ENCODE peak calls at places on chromosomes 6 and 20, in five cellular contexts. P, G, Q, K and R are unnamed samples.

GRCh38 chr6:132813173-132813856 is 1.1 kb upstream of the RPS12 start:
- DNase-seq in Q (peak), G (peak), P (peak), K (no peak), R (peak)

GRCh38 chr6:162260024-162260423 is 467.5 kb downstream of the PRKN start:
- DNase-seq in Q (no peak), K (no peak), P (no peak), G (no peak), R (no peak)

GRCh38 chr6:110389689-110390382 is 25.5 kb downstream of the DDO start:
- DNase-seq in G (no peak), Q (no peak), P (no peak), K (no peak), R (no peak)

GRCh38 chr6:12408752-12409151 is 118.6 kb downstream of the EDN1 start:
- DNase-seq in K (no peak), G (no peak), Q (no peak), P (no peak), R (no peak)

GRCh38 chr6:15493437-15494168 is 169.2 kb downstream of the DTNBP1 start:
- DNase-seq in Q (no peak), G (peak), K (no peak), P (peak), R (no peak)

GRCh38 chr6:133399426-133399825 is 158.3 kb downstream of the EYA4 start:
- DNase-seq in K (no peak), G (no peak), Q (no peak), P (no peak), R (no peak)

GRCh38 chr6:148800535-148800934 is 53.7 kb downstream of the UST start:
- DNase-seq in Q (no peak), G (no peak), K (no peak), P (no peak), R (no peak)

GRCh38 chr6:125363360-125364121 is 61.8 kb upstream of the HDDC2 start:
- DNase-seq in G (peak), P (no peak), Q (peak), K (no peak), R (peak)

GRCh38 chr20:2619961-2620595 is 32.4 kb upstream of the NOP56 start:
- DNase-seq in G (no peak), K (no peak), Q (no peak), P (peak), R (no peak)

GRCh38 chr20:53829706-53830521 is 236.3 kb upstream of the ZNF217 start:
- DNase-seq in K (no peak), G (no peak), P (peak), Q (no peak), R (peak)

GRCh38 chr20:2626853-2627541 is 25.4 kb upstream of the NOP56 start:
- DNase-seq in K (no peak), G (no peak), Q (no peak), P (peak), R (peak)

GRCh38 chr6:122712093-122712863 is 67.2 kb upstream of the FABP7 start:
- DNase-seq in P (no peak), K (no peak), Q (no peak), G (no peak), R (peak)

GRCh38 chr6:120407696-120408095 is 926.6 kb downstream of the TBC1D32 start:
- DNase-seq in G (no peak), K (no peak), Q (no peak), P (no peak), R (no peak)

GRCh38 chr6:15511248-15512125 is 151.3 kb downstream of the DTNBP1 start:
- DNase-seq in G (no peak), K (no peak), P (no peak), Q (peak), R (no peak)

GRCh38 chr20:20513720-20514119 is 145.8 kb downstream of the INSM1 start:
- DNase-seq in Q (no peak), K (no peak), P (no peak), G (no peak), R (no peak)

GRCh38 chr6:31128093-31128676 is 7.9 kb upstream of the CDSN start:
- DNase-seq in Q (peak), G (peak), P (no peak), K (peak), R (peak)

GRCh38 chr20:32685541-32686529 is 12.1 kb upstream of the C20orf203 start:
- DNase-seq in K (no peak), G (peak), P (peak), Q (peak), R (peak)

GRCh38 chr6:50850860-50851259 is 32.2 kb downstream of the TFAP2B start:
- DNase-seq in G (peak), P (no peak), K (no peak), Q (no peak), R (no peak)

GRCh38 chr6:149862901-149863595 is 1.1 kb downstream of the LRP11 start:
- DNase-seq in G (peak), P (peak), K (no peak), Q (peak), R (peak)

GRCh38 chr6:149863846-149864577 is at the start of gene LRP11:
- DNase-seq in Q (peak), K (peak), G (peak), P (peak), R (peak)

GRCh38 chr6:149861603-149862423 is 2.3 kb downstream of the LRP11 start:
- DNase-seq in G (no peak), Q (no peak), P (no peak), K (no peak), R (no peak)

GRCh38 chr6:149863596-149863845 is 638 bp downstream of the LRP11 start:
- DNase-seq in P (no peak), G (no peak), K (no peak), Q (no peak), R (no peak)

GRCh38 chr6:149864578-149865535 is 698 bp upstream of the LRP11 start:
- DNase-seq in Q (no peak), P (peak), K (no peak), G (peak), R (peak)
- TF ChIP-seq CTCF in Q (peak), P (peak), K (peak), G (peak), R (peak)

GRCh38 chr20:19212524-19213502 is at the start of gene SLC24A3:
- DNase-seq in K (no peak), G (peak), P (no peak), Q (peak), R (peak)
- H3K4me3 ChIP-seq in K (no peak), G (peak), P (peak), Q (peak), R (peak)

GRCh38 chr6:36387440-36388303 is at the start of gene ETV7:
- DNase-seq in P (no peak), G (peak), K (no peak), Q (no peak), R (no peak)

GRCh38 chr6:36386495-36387439 is 702 bp downstream of the ETV7 start:
- DNase-seq in Q (no peak), G (peak), K (no peak), P (peak), R (peak)

GRCh38 chr6:36389353-36389752 is 1.9 kb upstream of the ETV7 start:
- DNase-seq in P (no peak), G (no peak), Q (no peak), K (no peak), R (no peak)

DNA sequence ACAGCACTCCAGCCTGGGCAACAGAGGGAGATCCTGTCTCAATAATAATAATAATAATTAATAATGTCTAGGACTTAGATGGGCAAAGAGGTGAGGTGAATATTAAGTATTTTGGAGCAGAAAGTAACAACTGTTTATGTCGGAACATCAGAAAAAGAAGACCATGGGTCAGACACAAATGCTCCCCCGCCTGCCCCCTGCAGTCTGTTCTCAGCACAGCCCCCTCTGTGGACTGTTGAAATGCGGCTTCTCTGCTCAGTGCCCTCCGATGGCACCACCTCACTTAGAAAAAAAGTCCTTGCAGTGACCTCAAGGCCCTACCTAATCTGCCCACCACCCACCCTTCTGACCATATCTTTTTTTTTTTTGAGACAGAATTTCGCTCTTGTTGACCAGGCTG is 5.2 kb upstream of the ETV7 start:
- DNase-seq in Q (no peak), G (no peak), K (no peak), P (no peak), R (no peak)
- TF ChIP-seq CTCF in Q (no peak), G (peak), K (no peak), P (no peak), R (no peak)

DNA sequence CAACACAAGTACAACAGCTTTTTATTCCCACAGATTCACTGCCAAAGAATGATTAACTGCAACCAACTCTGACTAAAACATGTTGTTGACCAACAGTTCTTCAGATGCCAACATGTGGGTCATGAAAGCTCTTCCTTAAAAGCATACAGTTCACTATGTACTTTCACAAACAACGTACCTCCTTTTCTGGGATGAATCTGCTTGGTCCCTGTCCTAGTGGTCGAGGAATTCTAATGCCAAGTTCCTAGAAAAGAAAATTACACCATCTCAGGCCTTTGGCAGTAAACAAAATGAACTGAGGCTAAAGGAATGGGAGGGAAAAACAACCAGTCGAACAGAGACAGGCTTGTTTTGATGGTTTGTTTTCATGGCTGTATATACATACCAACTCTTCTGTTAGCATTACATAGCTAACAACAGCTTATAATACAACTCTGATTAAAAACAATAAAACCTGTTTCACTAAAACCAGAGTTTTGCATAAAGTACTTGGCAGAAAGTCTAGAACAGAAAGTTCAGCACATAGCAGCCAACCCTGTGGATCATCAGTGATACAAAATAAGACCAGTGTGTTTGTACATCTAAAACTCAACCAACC is 92.4 kb downstream of the SESN1 start:
- DNase-seq in Q (no peak), G (no peak), P (peak), K (no peak), R (no peak)
- H3K4me3 ChIP-seq in Q (peak), G (no peak), P (no peak), K (no peak), R (no peak)

GRCh38 chr6:43669050-43669921 is 18.3 kb downstream of the MRPS18A start:
- DNase-seq in G (peak), P (peak), K (no peak), Q (peak), R (peak)

GRCh38 chr6:43669922-43670622 is 17.5 kb downstream of the MRPS18A start:
- DNase-seq in G (no peak), Q (no peak), P (no peak), K (no peak), R (no peak)

GRCh38 chr6:43666181-43666920 is 21.2 kb downstream of the MRPS18A start:
- DNase-seq in G (peak), Q (no peak), K (no peak), P (no peak), R (no peak)

GRCh38 chr6:43667245-43668150 is 20.1 kb downstream of the MRPS18A start:
- DNase-seq in P (peak), G (peak), K (peak), Q (peak), R (peak)

DNA sequence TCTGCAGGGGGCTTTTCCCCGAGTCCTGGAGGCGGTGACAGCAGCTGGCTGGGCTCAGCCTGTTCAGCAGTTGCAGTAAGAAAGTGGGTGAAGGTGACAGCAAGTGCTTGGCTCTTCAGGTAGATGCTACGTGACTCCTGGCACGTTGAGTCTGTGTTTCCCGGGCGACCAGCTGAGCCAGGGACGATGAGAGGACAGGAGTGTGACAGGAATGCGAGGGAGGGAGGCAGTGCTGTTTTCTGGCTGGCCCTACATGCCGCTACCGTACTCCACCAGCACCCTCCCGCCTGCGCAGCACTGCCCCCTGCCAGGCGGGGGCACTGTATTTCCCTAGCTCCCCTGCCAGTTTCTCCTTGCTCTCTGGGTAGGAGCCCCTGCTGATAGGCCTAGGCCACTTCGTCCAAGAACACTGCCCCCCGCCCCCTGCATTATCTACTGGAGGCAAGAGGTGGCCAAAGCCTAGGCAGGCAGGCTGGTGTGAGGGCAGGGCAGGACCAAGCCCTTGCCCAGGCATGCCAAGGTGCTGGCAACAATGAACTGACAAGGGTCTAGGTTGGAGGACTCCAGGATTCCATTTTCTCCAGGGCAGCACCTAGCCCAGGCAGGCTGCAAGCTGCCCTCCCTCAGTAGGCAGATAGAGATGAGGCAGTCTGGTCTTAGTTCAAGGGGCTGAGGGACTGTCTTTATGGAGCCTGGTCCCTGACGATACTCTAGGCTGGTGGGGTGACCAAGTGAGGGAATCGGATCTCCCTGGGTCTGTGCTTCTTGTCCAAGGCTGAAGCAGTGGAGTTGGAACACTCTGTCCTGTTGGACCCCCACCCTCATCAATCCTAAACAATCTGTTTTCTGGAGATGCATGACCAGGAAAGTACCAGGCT is 19.2 kb downstream of the MRPS18A start:
- DNase-seq in G (peak), K (peak), Q (peak), P (peak), R (peak)
- TF ChIP-seq CTCF in G (peak), K (no peak), Q (peak), P (peak), R (peak)

GRCh38 chr6:111441678-111442243 is 41.3 kb downstream of the REV3L start:
- DNase-seq in K (no peak), Q (no peak), P (no peak), G (no peak), R (no peak)

GRCh38 chr6:111439169-111439568 is 43.8 kb downstream of the REV3L start:
- DNase-seq in P (no peak), K (no peak), Q (no peak), G (no peak), R (no peak)

DNA sequence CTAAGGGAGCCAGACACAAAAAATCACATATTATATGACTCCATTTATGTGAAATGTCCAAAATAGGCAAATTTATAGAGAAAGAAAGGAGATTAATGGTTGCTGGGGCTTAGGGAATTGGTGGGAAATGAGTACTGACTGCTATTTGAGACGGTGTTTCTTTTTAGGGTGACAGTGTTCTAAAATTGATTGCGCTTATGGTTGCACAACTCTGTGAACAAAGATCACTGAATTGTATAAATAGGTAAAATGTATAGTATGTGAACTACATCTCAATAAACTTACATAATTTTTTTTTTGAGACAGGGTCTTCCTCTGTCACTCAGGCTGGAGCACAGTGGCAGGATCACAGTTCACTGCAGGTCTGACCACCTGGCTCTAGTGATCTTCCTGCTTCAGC is 45.4 kb downstream of the REV3L start:
- DNase-seq in Q (no peak), P (no peak), K (no peak), G (no peak), R (no peak)
- H3K4me3 ChIP-seq in Q (no peak), P (no peak), K (no peak), G (no peak), R (no peak)

DNA sequence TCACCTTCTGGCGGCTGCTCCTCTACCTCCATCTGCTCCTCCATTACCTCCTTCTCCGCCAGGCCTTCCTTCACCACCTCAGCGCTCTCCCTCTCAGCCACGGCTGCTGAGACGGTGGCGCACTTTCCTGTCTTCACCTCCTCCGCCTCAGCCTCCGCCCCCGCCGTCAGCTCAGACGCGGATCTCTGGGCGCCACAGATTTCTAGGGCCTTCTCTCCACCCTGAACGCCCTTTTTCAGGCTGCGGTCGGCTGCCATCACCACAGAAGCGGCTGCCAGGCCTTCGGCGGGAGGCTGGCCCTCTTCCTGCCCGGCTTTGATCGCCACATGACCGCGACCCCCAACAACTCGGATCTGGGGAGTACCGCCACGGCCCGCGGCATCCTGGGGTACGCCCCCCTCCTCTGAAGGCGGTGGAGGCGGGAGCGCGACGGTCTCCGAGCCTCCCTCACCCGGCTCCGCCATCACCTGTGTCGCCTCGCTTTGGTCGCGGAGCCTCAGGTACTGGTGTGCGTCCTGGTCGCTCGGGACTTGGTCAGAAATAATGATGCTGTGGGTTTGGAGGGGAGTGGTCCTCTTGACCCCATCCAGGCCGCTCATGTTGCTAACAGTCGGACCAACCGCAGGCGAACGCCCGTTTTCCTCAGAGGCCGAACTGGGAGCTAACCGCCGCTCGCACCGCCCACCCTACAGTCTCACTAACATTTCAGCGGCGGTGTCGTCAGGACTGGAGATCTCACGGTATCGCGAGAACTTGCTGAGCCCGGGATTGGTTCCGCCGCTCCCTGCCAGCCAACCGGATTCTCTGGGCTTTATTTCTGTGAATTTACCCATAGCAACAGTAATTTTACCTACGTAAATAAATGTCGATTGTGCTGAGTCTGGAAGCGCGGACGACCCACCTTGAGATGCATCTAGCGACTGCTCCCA is at the start of gene TSPYL1:
- DNase-seq in Q (peak), K (peak), G (peak), P (peak), R (peak)
- TF ChIP-seq CTCF in Q (no peak), K (no peak), G (no peak), P (no peak), R (no peak)

GRCh38 chr6:3247255-3248146 is 11.2 kb upstream of the PSMG4 start:
- DNase-seq in Q (no peak), K (no peak), P (peak), G (peak), R (peak)
- H3K4me3 ChIP-seq in Q (peak), K (no peak), P (peak), G (no peak), R (peak)